ENCODE peak calls at places on chromosome 3, in four cellular contexts. One of them, this sample, is unnamed.

GRCh38 chr3:117788086-117788485 is 1078.5 kb downstream of the TUSC7 start:
- DNase-seq in small intestine: no peak
- DNase-seq in breast epithelium: no peak
- DNase-seq in CD8-positive, alpha-beta T cell: no peak
- DNase-seq in this sample: no peak

GRCh38 chr3:126714296-126714900 is 10.4 kb downstream of the CHCHD6 start:
- DNase-seq in CD8-positive, alpha-beta T cell: no peak
- DNase-seq in breast epithelium: no peak
- DNase-seq in small intestine: no peak
- DNase-seq in this sample: no peak

GRCh38 chr3:42501321-42501680 is 1.1 kb upstream of the VIPR1 start:
- DNase-seq in breast epithelium: peak; percentile 52
- DNase-seq in CD8-positive, alpha-beta T cell: no peak
- DNase-seq in small intestine: no peak
- DNase-seq in this sample: no peak

GRCh38 chr3:195768831-195769303 is 42.9 kb downstream of the MUC4 start:
- DNase-seq in small intestine: no peak
- DNase-seq in breast epithelium: peak; percentile 34
- DNase-seq in CD8-positive, alpha-beta T cell: no peak
- DNase-seq in this sample: no peak

GRCh38 chr3:71051893-71052687 is 531.4 kb downstream of the FOXP1 start:
- DNase-seq in CD8-positive, alpha-beta T cell: no peak
- DNase-seq in breast epithelium: no peak
- DNase-seq in small intestine: no peak
- DNase-seq in this sample: no peak

GRCh38 chr3:61425356-61425755 is 136.0 kb upstream of the PTPRG start:
- DNase-seq in CD8-positive, alpha-beta T cell: no peak
- DNase-seq in small intestine: no peak
- DNase-seq in breast epithelium: no peak
- DNase-seq in this sample: no peak

GRCh38 chr3:107373896-107374295 is 3.3 kb upstream of the CCDC54 start:
- DNase-seq in breast epithelium: no peak
- DNase-seq in small intestine: no peak
- DNase-seq in CD8-positive, alpha-beta T cell: no peak
- DNase-seq in this sample: no peak

GRCh38 chr3:114758828-114759709 is 388.0 kb downstream of the ZBTB20 start:
- DNase-seq in breast epithelium: no peak
- DNase-seq in small intestine: peak; percentile 41
- DNase-seq in CD8-positive, alpha-beta T cell: no peak
- DNase-seq in this sample: no peak

GRCh38 chr3:115239717-115240116 is 92.6 kb upstream of the ZBTB20 start:
- DNase-seq in small intestine: peak; percentile 21
- DNase-seq in CD8-positive, alpha-beta T cell: no peak
- DNase-seq in breast epithelium: no peak
- DNase-seq in this sample: no peak

GRCh38 chr3:42699511-42699971 is 3.1 kb downstream of the HHATL start:
- DNase-seq in breast epithelium: peak; percentile 36
- DNase-seq in CD8-positive, alpha-beta T cell: no peak
- DNase-seq in small intestine: no peak
- DNase-seq in this sample: no peak

GRCh38 chr3:102233881-102234280 is 200.9 kb upstream of the ZPLD1 start:
- DNase-seq in small intestine: no peak
- DNase-seq in breast epithelium: no peak
- DNase-seq in CD8-positive, alpha-beta T cell: no peak
- DNase-seq in this sample: no peak

GRCh38 chr3:58965870-58966269 is 84.0 kb downstream of the CFAP20DC start:
- DNase-seq in small intestine: no peak
- DNase-seq in breast epithelium: no peak
- DNase-seq in CD8-positive, alpha-beta T cell: no peak
- DNase-seq in this sample: no peak
- H3K9me3 ChIP-seq in small intestine: no peaks in the 10 kb centered on the region
- H3K9me3 ChIP-seq in breast epithelium: no peaks in the 10 kb centered on the region
- H3K9me3 ChIP-seq in CD8-positive, alpha-beta T cell: no peaks in the 10 kb centered on the region
- H3K9me3 ChIP-seq in this sample: no peaks in the 10 kb centered on the region

GRCh38 chr3:6326760-6327159 is 534.2 kb upstream of the GRM7 start:
- DNase-seq in small intestine: no peak
- DNase-seq in breast epithelium: no peak
- DNase-seq in CD8-positive, alpha-beta T cell: no peak
- DNase-seq in this sample: no peak

DNA sequence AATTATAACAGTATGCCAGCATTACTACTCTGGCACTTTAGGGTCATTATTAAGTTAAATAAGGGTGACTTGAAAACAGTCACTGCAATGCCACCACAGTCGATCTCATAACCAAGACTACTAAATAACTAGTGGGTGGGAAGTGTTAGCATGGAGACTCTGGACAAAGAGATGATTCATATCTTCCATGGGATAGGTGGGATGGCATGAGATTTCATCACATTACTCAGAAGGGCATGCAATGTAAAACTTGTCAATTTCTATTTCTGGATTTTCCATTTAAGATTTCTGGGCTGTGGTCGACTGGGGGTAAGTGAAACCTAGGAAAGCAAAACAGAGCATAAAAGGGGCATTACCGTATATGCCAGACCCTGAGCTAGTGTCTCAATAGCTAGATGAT is 538.9 kb upstream of the GRM7 start:
- DNase-seq in CD8-positive, alpha-beta T cell: no peak
- DNase-seq in breast epithelium: no peak
- DNase-seq in small intestine: no peak
- DNase-seq in this sample: no peak
- H3K9me3 ChIP-seq in CD8-positive, alpha-beta T cell: no peaks in the 10 kb centered on the region
- H3K9me3 ChIP-seq in breast epithelium: no peaks in the 10 kb centered on the region
- H3K9me3 ChIP-seq in small intestine: no peaks in the 10 kb centered on the region
- H3K9me3 ChIP-seq in this sample: no peaks in the 10 kb centered on the region

DNA sequence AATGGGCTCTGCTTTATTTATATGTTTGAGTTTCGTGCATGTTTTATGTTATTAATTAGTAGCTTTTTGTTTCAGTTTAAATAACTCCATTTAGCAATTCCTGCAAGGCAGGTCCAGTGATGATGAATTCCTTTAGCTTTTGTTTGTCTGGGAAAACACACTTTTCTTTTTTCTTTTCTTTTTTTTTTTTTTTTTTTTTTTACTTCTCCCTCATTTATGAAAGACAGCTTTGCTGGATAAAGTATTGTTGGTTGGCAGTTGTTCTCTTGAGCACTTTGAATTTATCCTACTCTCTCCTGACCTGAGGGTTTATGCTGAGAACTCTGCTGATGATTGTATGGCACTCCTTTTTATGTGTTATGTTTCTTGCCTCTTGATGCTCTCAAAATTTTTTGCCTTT is 35.7 kb downstream of the TMEM39A start:
- DNase-seq in CD8-positive, alpha-beta T cell: no peak
- DNase-seq in breast epithelium: no peak
- DNase-seq in small intestine: no peak
- DNase-seq in this sample: no peak
- H3K9me3 ChIP-seq in CD8-positive, alpha-beta T cell: peaks cover 26% of the 10 kb centered on the region
- H3K9me3 ChIP-seq in breast epithelium: peaks cover 56% of the 10 kb centered on the region
- H3K9me3 ChIP-seq in small intestine: no peaks in the 10 kb centered on the region
- H3K9me3 ChIP-seq in this sample: peaks cover 23% of the 10 kb centered on the region

DNA sequence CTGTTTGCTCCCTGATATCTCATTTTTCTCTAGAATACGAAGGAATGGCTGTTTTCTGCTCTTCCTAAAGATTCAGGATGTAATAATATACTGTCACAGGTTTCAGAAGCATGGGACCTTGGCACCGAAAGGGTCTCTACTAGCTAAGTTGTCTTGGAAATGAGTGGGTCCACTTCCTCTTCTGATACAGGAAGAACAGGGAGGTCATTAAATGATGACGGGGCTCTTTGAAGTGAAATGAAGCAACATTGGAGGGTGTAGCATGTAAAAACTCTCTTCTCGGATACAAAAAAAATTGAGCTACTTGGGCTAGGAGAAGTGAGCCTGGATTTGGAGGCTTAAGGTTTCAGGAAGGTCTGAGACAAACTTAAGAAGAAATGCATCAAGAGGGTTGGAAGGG is 349.8 kb upstream of the TPRG1 start:
- DNase-seq in small intestine: no peak
- DNase-seq in CD8-positive, alpha-beta T cell: no peak
- DNase-seq in breast epithelium: no peak
- DNase-seq in this sample: no peak
- H3K9me3 ChIP-seq in small intestine: no peaks in the 10 kb centered on the region
- H3K9me3 ChIP-seq in CD8-positive, alpha-beta T cell: no peaks in the 10 kb centered on the region
- H3K9me3 ChIP-seq in breast epithelium: no peaks in the 10 kb centered on the region
- H3K9me3 ChIP-seq in this sample: no peaks in the 10 kb centered on the region

DNA sequence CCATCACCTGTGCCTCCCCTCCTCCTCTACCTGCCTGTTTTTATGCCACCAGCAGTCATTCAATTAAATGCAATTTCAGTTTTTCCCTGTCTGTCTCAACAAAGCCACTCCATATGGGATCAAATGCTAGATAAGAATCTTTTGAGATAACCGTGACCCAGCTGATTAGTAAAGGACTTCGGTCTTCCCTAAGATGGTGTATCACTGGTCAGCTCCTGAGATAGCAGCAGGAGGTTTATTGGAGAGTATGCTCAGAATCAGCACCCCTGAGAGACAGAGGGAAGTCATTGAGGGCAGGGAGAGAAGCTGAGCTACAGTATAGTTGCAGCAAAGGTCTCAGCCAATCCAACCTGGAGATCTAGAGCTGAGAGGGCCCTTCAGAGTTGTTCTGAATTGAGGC is 88.2 kb upstream of the GADL1 start:
- DNase-seq in CD8-positive, alpha-beta T cell: no peak
- DNase-seq in breast epithelium: no peak
- DNase-seq in small intestine: no peak
- DNase-seq in this sample: no peak
- H3K9me3 ChIP-seq in CD8-positive, alpha-beta T cell: no peaks in the 10 kb centered on the region
- H3K9me3 ChIP-seq in breast epithelium: no peaks in the 10 kb centered on the region
- H3K9me3 ChIP-seq in small intestine: no peaks in the 10 kb centered on the region
- H3K9me3 ChIP-seq in this sample: no peaks in the 10 kb centered on the region

DNA sequence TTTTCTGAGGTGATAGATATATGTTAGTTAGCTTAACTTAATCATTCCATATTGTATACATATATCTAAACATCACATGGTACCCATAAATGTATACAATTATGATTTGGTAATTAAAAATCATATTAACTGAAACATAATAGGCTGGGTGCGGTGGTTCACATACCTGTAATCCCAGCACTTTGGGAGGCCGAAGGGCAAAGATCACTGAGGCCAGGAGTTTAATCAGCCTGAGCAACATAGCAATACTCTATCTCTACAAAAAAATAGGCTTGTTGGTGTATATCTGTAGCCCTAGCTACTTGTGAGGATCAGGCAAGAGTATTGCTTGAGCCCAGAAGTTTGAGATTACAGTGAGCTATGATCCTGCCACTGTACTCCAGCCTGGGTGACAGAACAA is 20.9 kb downstream of the RAB7A start:
- DNase-seq in breast epithelium: no peak
- DNase-seq in small intestine: peak; percentile 80
- DNase-seq in CD8-positive, alpha-beta T cell: no peak
- DNase-seq in this sample: no peak
- H3K9me3 ChIP-seq in breast epithelium: no peaks in the 10 kb centered on the region
- H3K9me3 ChIP-seq in small intestine: no peaks in the 10 kb centered on the region
- H3K9me3 ChIP-seq in CD8-positive, alpha-beta T cell: no peaks in the 10 kb centered on the region
- H3K9me3 ChIP-seq in this sample: no peaks in the 10 kb centered on the region

GRCh38 chr3:160084998-160085397 is 96.4 kb downstream of the IL12A start:
- DNase-seq in breast epithelium: no peak
- DNase-seq in CD8-positive, alpha-beta T cell: no peak
- DNase-seq in small intestine: no peak
- DNase-seq in this sample: no peak

GRCh38 chr3:160090653-160091052 is 102.0 kb downstream of the IL12A start:
- DNase-seq in small intestine: no peak
- DNase-seq in breast epithelium: no peak
- DNase-seq in CD8-positive, alpha-beta T cell: no peak
- DNase-seq in this sample: no peak

GRCh38 chr3:160092760-160093159 is 104.1 kb downstream of the IL12A start:
- DNase-seq in breast epithelium: no peak
- DNase-seq in small intestine: no peak
- DNase-seq in CD8-positive, alpha-beta T cell: no peak
- DNase-seq in this sample: no peak

GRCh38 chr3:160091441-160091840 is 102.8 kb downstream of the IL12A start:
- DNase-seq in breast epithelium: no peak
- DNase-seq in small intestine: no peak
- DNase-seq in CD8-positive, alpha-beta T cell: no peak
- DNase-seq in this sample: no peak

GRCh38 chr3:160088492-160089137 is 100.0 kb downstream of the IL12A start:
- DNase-seq in breast epithelium: no peak
- DNase-seq in CD8-positive, alpha-beta T cell: no peak
- DNase-seq in small intestine: no peak
- DNase-seq in this sample: no peak
- H3K9me3 ChIP-seq in breast epithelium: no peaks in the 10 kb centered on the region
- H3K9me3 ChIP-seq in CD8-positive, alpha-beta T cell: no peaks in the 10 kb centered on the region
- H3K9me3 ChIP-seq in small intestine: no peaks in the 10 kb centered on the region
- H3K9me3 ChIP-seq in this sample: no peaks in the 10 kb centered on the region

This sample was measured in T-helper 17 cell.